ENCODE peak calls at places on chromosomes 6 and 20, in ten cellular contexts. One of them, this sample, is unnamed.

GRCh38 chr20:25136643-25137559 is 55.0 kb upstream of the VSX1 start:
- DNase-seq in GM12878: no peak
- DNase-seq in A549: peak; percentile 90
- DNase-seq in stomach: no peak
- DNase-seq in K562: no peak
- DNase-seq in sigmoid colon: peak; percentile 88
- DNase-seq in HepG2: no peak
- DNase-seq in tibial nerve: peak; percentile 18
- DNase-seq in suprapubic skin: no peak
- DNase-seq in ovary: peak; percentile 38
- DNase-seq in this sample: no peak

GRCh38 chr6:87900160-87900698 is 147.4 kb upstream of the SPACA1 start:
- DNase-seq in GM12878: no peak
- DNase-seq in K562: no peak
- DNase-seq in sigmoid colon: no peak
- DNase-seq in HepG2: peak; percentile 18
- DNase-seq in ovary: no peak
- DNase-seq in stomach: no peak
- DNase-seq in A549: no peak
- DNase-seq in tibial nerve: no peak
- DNase-seq in suprapubic skin: no peak
- DNase-seq in this sample: no peak

GRCh38 chr6:142913036-142913510 is 31.9 kb downstream of the HIVEP2 start:
- DNase-seq in sigmoid colon: no peak
- DNase-seq in K562: no peak
- DNase-seq in GM12878: peak; percentile 92
- DNase-seq in tibial nerve: no peak
- DNase-seq in suprapubic skin: no peak
- DNase-seq in ovary: no peak
- DNase-seq in stomach: no peak
- DNase-seq in HepG2: no peak
- DNase-seq in A549: no peak
- DNase-seq in this sample: no peak

GRCh38 chr20:58340853-58341252 is 31.3 kb downstream of the RAB22A start:
- DNase-seq in K562: peak; percentile 43
- DNase-seq in A549: peak; percentile 13
- DNase-seq in stomach: no peak
- DNase-seq in HepG2: no peak
- DNase-seq in GM12878: no peak
- DNase-seq in tibial nerve: no peak
- DNase-seq in ovary: no peak
- DNase-seq in sigmoid colon: no peak
- DNase-seq in suprapubic skin: no peak
- DNase-seq in this sample: no peak

GRCh38 chr6:138569970-138570715 is 70.8 kb upstream of the NHSL1 start:
- DNase-seq in K562: no peak
- DNase-seq in A549: no peak
- DNase-seq in ovary: no peak
- DNase-seq in tibial nerve: no peak
- DNase-seq in suprapubic skin: no peak
- DNase-seq in GM12878: no peak
- DNase-seq in HepG2: peak; percentile 94
- DNase-seq in sigmoid colon: no peak
- DNase-seq in stomach: no peak
- DNase-seq in this sample: no peak

GRCh38 chr20:58584881-58585752 is 66.0 kb upstream of the STX16 start:
- DNase-seq in A549: no peak
- DNase-seq in ovary: no peak
- DNase-seq in K562: no peak
- DNase-seq in HepG2: no peak
- DNase-seq in tibial nerve: no peak
- DNase-seq in suprapubic skin: no peak
- DNase-seq in sigmoid colon: peak; percentile 52
- DNase-seq in stomach: no peak
- DNase-seq in GM12878: no peak
- DNase-seq in this sample: no peak

GRCh38 chr20:42837456-42837855 is 352.2 kb downstream of the PTPRT start:
- DNase-seq in tibial nerve: no peak
- DNase-seq in A549: no peak
- DNase-seq in sigmoid colon: no peak
- DNase-seq in ovary: no peak
- DNase-seq in suprapubic skin: no peak
- DNase-seq in K562: no peak
- DNase-seq in stomach: no peak
- DNase-seq in HepG2: no peak
- DNase-seq in GM12878: no peak
- DNase-seq in this sample: no peak

GRCh38 chr6:52598123-52598823 is 21.4 kb upstream of the TRAM2 start:
- DNase-seq in K562: peak; percentile 89
- DNase-seq in sigmoid colon: peak; percentile 84
- DNase-seq in ovary: peak; percentile 64
- DNase-seq in suprapubic skin: peak; percentile 81
- DNase-seq in tibial nerve: peak; percentile 24
- DNase-seq in stomach: peak; percentile 46
- DNase-seq in A549: peak; percentile 76
- DNase-seq in GM12878: no peak
- DNase-seq in HepG2: peak; percentile 100
- DNase-seq in this sample: peak; percentile 58

GRCh38 chr20:32702706-32703425 is 29.1 kb upstream of the C20orf203 start:
- DNase-seq in suprapubic skin: no peak
- DNase-seq in sigmoid colon: no peak
- DNase-seq in A549: no peak
- DNase-seq in HepG2: no peak
- DNase-seq in K562: no peak
- DNase-seq in tibial nerve: no peak
- DNase-seq in ovary: no peak
- DNase-seq in GM12878: no peak
- DNase-seq in stomach: no peak
- DNase-seq in this sample: no peak

GRCh38 chr6:5435449-5435848 is 174.1 kb downstream of the FARS2 start:
- DNase-seq in tibial nerve: no peak
- DNase-seq in HepG2: no peak
- DNase-seq in suprapubic skin: no peak
- DNase-seq in ovary: no peak
- DNase-seq in stomach: no peak
- DNase-seq in sigmoid colon: no peak
- DNase-seq in A549: no peak
- DNase-seq in GM12878: no peak
- DNase-seq in K562: no peak
- DNase-seq in this sample: no peak

GRCh38 chr6:52285174-52286068 is 879 bp upstream of the MCM3 start:
- DNase-seq in stomach: no peak
- DNase-seq in suprapubic skin: no peak
- DNase-seq in sigmoid colon: no peak
- DNase-seq in ovary: no peak
- DNase-seq in tibial nerve: no peak
- DNase-seq in K562: peak; percentile 40
- DNase-seq in GM12878: no peak
- DNase-seq in HepG2: peak; percentile 30
- DNase-seq in A549: no peak
- DNase-seq in this sample: no peak

GRCh38 chr20:48360338-48360698 is 467.5 kb downstream of the PREX1 start:
- DNase-seq in A549: no peak
- DNase-seq in K562: no peak
- DNase-seq in GM12878: peak; percentile 68
- DNase-seq in HepG2: no peak
- DNase-seq in ovary: no peak
- DNase-seq in stomach: no peak
- DNase-seq in suprapubic skin: no peak
- DNase-seq in tibial nerve: no peak
- DNase-seq in sigmoid colon: no peak
- DNase-seq in this sample: no peak

GRCh38 chr20:48366230-48366629 is 461.6 kb downstream of the PREX1 start:
- DNase-seq in HepG2: no peak
- DNase-seq in sigmoid colon: no peak
- DNase-seq in GM12878: no peak
- DNase-seq in stomach: no peak
- DNase-seq in suprapubic skin: no peak
- DNase-seq in A549: no peak
- DNase-seq in tibial nerve: no peak
- DNase-seq in K562: no peak
- DNase-seq in ovary: no peak
- DNase-seq in this sample: no peak

GRCh38 chr20:48364055-48364454 is 463.7 kb downstream of the PREX1 start:
- DNase-seq in stomach: no peak
- DNase-seq in suprapubic skin: no peak
- DNase-seq in tibial nerve: no peak
- DNase-seq in ovary: no peak
- DNase-seq in K562: no peak
- DNase-seq in GM12878: no peak
- DNase-seq in A549: no peak
- DNase-seq in sigmoid colon: no peak
- DNase-seq in HepG2: no peak
- DNase-seq in this sample: no peak

GRCh38 chr20:48359692-48360337 is 468.0 kb downstream of the PREX1 start:
- DNase-seq in stomach: no peak
- DNase-seq in HepG2: peak; percentile 54
- DNase-seq in ovary: no peak
- DNase-seq in A549: no peak
- DNase-seq in tibial nerve: no peak
- DNase-seq in K562: peak; percentile 16
- DNase-seq in suprapubic skin: no peak
- DNase-seq in sigmoid colon: no peak
- DNase-seq in GM12878: peak; percentile 85
- DNase-seq in this sample: no peak

DNA sequence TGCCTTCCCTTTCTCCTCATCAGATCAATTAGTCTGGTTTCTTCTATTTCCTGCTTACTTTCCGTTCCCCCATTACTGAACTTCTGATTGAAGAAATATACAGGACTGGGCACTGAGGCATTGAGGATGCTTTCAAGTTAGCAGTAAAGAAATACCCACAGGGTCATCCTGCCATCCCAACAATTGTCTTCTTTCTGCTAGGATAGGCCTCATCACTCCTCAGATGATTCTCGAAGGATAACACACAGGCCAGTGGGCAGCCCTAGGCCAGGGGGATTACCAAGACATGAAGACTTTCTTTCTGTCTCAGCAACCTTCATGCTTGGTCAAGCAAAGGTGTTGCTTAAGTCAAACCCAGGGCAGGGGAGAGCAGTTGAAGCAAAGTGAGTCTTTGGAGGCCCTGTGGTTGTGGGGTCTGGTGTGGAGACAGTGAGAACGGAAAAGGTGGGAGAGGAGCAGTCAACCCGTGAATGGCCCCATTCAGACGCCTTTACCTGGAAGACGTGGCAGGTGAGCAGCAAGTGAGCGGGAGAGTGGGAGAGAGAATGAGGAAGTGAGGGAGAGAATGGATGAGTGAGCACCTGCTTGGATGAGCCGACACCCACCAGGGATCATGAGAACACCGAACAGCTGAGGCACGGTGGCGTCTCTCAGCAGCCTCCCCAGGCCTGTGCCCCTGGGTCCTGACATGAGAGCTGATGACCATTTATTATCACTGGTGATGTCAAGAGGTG is 462.9 kb downstream of the PREX1 start:
- DNase-seq in HepG2: no peak
- DNase-seq in stomach: no peak
- DNase-seq in A549: no peak
- DNase-seq in ovary: no peak
- DNase-seq in K562: no peak
- DNase-seq in tibial nerve: no peak
- DNase-seq in GM12878: peak; percentile 58
- DNase-seq in sigmoid colon: no peak
- DNase-seq in suprapubic skin: no peak
- DNase-seq in this sample: no peak
- TF ChIP-seq EP300 in HepG2: no peak
- TF ChIP-seq EP300 in stomach: no peak
- TF ChIP-seq EP300 in A549: no peak
- TF ChIP-seq EP300 in ovary: no peak
- TF ChIP-seq EP300 in K562: no peak
- TF ChIP-seq EP300 in tibial nerve: no peak
- TF ChIP-seq EP300 in GM12878: peak; percentile 58
- TF ChIP-seq EP300 in sigmoid colon: no peak
- TF ChIP-seq EP300 in suprapubic skin: no peak
- TF ChIP-seq EP300 in this sample: no peak

GRCh38 chr20:47054945-47055344 is 160.3 kb downstream of the EYA2 start:
- DNase-seq in A549: no peak
- DNase-seq in K562: peak; percentile 54
- DNase-seq in tibial nerve: no peak
- DNase-seq in ovary: no peak
- DNase-seq in GM12878: no peak
- DNase-seq in sigmoid colon: no peak
- DNase-seq in suprapubic skin: no peak
- DNase-seq in HepG2: no peak
- DNase-seq in stomach: no peak
- DNase-seq in this sample: no peak
- TF ChIP-seq EP300 in A549: no peak
- TF ChIP-seq EP300 in K562: no peak
- TF ChIP-seq EP300 in tibial nerve: no peak
- TF ChIP-seq EP300 in ovary: no peak
- TF ChIP-seq EP300 in GM12878: no peak
- TF ChIP-seq EP300 in sigmoid colon: no peak
- TF ChIP-seq EP300 in suprapubic skin: no peak
- TF ChIP-seq EP300 in HepG2: no peak
- TF ChIP-seq EP300 in stomach: no peak
- TF ChIP-seq EP300 in this sample: no peak

DNA sequence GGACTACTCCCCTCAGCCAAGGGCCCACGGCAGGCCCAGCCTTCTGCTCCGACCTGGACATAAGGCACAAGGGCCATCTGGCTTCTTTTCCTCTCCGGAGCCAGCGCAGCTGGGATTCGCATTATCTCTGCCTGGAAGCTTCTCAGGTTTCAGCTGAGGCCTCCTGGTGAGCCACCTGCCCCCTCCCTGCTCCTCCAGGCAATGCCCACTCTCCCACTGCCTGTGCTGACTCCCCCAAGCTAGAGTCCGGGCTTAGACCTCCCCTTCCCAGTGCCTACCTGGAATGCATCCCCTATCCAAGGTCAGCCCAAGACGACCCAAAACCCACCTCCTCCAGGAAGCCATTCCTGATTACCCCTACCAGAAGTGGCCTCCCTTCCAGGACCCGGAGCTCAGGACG is 60.7 kb downstream of the EZR start:
- DNase-seq in stomach: no peak
- DNase-seq in GM12878: no peak
- DNase-seq in HepG2: no peak
- DNase-seq in K562: peak; percentile 50
- DNase-seq in sigmoid colon: no peak
- DNase-seq in suprapubic skin: peak; percentile 47
- DNase-seq in ovary: no peak
- DNase-seq in A549: no peak
- DNase-seq in tibial nerve: no peak
- DNase-seq in this sample: peak; percentile 34
- TF ChIP-seq EP300 in stomach: no peak
- TF ChIP-seq EP300 in GM12878: no peak
- TF ChIP-seq EP300 in HepG2: no peak
- TF ChIP-seq EP300 in K562: no peak
- TF ChIP-seq EP300 in sigmoid colon: no peak
- TF ChIP-seq EP300 in suprapubic skin: no peak
- TF ChIP-seq EP300 in ovary: no peak
- TF ChIP-seq EP300 in A549: no peak
- TF ChIP-seq EP300 in tibial nerve: no peak
- TF ChIP-seq EP300 in this sample: no peak

DNA sequence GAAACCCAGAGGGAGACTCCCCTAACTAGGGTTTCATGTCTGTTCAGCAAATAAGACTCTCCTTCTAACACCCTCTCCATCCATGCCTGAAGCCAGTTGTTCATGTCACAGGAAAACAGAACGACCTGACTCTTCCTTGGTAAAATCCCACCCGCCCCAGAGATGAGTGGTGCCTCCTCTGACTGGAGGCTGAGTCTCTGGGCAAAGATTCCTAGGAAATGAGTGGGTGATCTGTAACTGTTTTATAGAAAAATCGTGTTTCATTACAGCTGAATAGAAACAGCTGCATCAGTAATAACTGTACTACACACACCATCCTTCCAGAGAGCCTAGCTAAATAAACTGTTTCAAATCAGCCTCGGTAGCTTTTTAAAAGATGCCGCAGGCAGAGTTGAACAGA is 37.4 kb upstream of the MRPS10 start:
- DNase-seq in tibial nerve: no peak
- DNase-seq in A549: no peak
- DNase-seq in HepG2: no peak
- DNase-seq in suprapubic skin: no peak
- DNase-seq in ovary: no peak
- DNase-seq in stomach: no peak
- DNase-seq in K562: no peak
- DNase-seq in sigmoid colon: no peak
- DNase-seq in GM12878: no peak
- DNase-seq in this sample: no peak
- TF ChIP-seq EP300 in tibial nerve: no peak
- TF ChIP-seq EP300 in A549: no peak
- TF ChIP-seq EP300 in HepG2: no peak
- TF ChIP-seq EP300 in suprapubic skin: no peak
- TF ChIP-seq EP300 in ovary: no peak
- TF ChIP-seq EP300 in stomach: no peak
- TF ChIP-seq EP300 in K562: no peak
- TF ChIP-seq EP300 in sigmoid colon: no peak
- TF ChIP-seq EP300 in GM12878: no peak
- TF ChIP-seq EP300 in this sample: no peak